ENCODE peak calls at places on chromosome 17, in nine cellular contexts. F is GM12878, B is transverse colon, E is stomach, M is SK-N-SH, H is suprapubic skin, U is K562, D is H1, T is HepG2. W is an unnamed sample.
A peak's percentile ranks its signal among the peaks of the same experiment; 100 is the strongest.

GRCh38 chr17:46009681-46010596 is 10.9 kb downstream of the STH start:
- DNase-seq in F (no peak), B (no peak), E (no peak), M (no peak), H (no peak), U (no peak), D (no peak), T (no peak), W (no peak)

GRCh38 chr17:39675390-39676082 is 7.3 kb downstream of the PNMT start:
- DNase-seq in F (no peak), B (no peak), E (no peak), M (no peak), H (no peak), U (no peak), D (no peak), T (no peak), W (no peak)

GRCh38 chr17:9080983-9081382 is 59.7 kb downstream of the NTN1 start:
- DNase-seq in F (no peak), B (no peak), E (no peak), M (no peak), H (no peak), U (no peak), D (no peak), T (no peak), W (no peak)

GRCh38 chr17:57945999-57946797 is 9.0 kb downstream of the CUEDC1 start:
- DNase-seq in F (no peak), B (no peak), E (no peak), M (no peak), H (no peak), U (no peak), D (no peak), T (no peak), W (no peak)

GRCh38 chr17:28726396-28726911 is 421 bp upstream of the TLCD1 start:
- DNase-seq in F (no peak), B (peak; percentile 79), E (peak; percentile 69), M (no peak), H (no peak), U (no peak), D (no peak), T (peak; percentile 48), W (peak; percentile 82)

GRCh38 chr17:74987909-74988711 is 678 bp downstream of the CDR2L start:
- DNase-seq in F (no peak), B (peak; percentile 78), E (peak; percentile 74), M (peak; percentile 86), H (peak; percentile 93), U (peak; percentile 77), D (no peak), T (no peak), W (peak; percentile 95)

GRCh38 chr17:2837147-2837561 is 40.9 kb downstream of the RAP1GAP2 start:
- DNase-seq in F (no peak), B (no peak), E (no peak), M (no peak), H (no peak), U (no peak), D (no peak), T (no peak), W (no peak)

GRCh38 chr17:46818929-46819859 is 702 bp upstream of the WNT3 start:
- DNase-seq in F (no peak), B (no peak), E (no peak), M (peak; percentile 57), H (no peak), U (peak; percentile 83), D (no peak), T (no peak), W (no peak)

GRCh38 chr17:40452074-40452787 is 9.0 kb downstream of the IGFBP4 start:
- DNase-seq in F (no peak), B (no peak), E (no peak), M (no peak), H (no peak), U (no peak), D (no peak), T (no peak), W (no peak)

GRCh38 chr17:38403491-38403890 is 24.8 kb upstream of the ARHGAP23 start:
- DNase-seq in F (no peak), B (no peak), E (no peak), M (peak; percentile 58), H (peak; percentile 24), U (no peak), D (no peak), T (no peak), W (no peak)

GRCh38 chr17:38401459-38401858 is 26.8 kb upstream of the ARHGAP23 start:
- DNase-seq in F (no peak), B (no peak), E (no peak), M (peak; percentile 46), H (peak; percentile 2), U (no peak), D (no peak), T (no peak), W (no peak)

GRCh38 chr17:38400286-38400685 is 28.0 kb upstream of the ARHGAP23 start:
- DNase-seq in F (no peak), B (no peak), E (no peak), M (no peak), H (peak; percentile 22), U (no peak), D (no peak), T (no peak), W (no peak)

GRCh38 chr17:38404174-38404943 is 23.9 kb upstream of the ARHGAP23 start:
- DNase-seq in F (no peak), B (no peak), E (no peak), M (no peak), H (peak; percentile 32), U (no peak), D (no peak), T (no peak), W (no peak)

DNA sequence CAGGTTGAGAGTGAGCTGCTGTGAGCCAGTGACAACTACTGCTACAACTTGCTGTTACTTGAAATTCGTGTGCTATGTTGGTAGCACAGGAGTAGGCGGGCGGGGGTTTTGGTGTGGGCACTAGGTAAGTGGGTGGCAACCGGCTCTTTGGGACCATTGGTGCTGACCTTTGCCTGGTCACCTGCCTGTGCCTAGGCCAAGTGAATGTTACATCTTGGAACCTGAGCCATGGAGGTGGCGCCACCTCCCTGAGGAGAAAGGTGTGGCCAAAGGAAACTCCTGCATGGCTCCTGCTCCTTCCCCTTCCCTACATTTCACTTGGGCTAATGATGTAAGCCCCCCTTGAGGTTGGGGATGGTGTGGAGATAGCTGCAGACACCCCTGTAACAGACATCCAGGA is 25.4 kb upstream of the ARHGAP23 start:
- DNase-seq in F (no peak), B (no peak), E (no peak), M (no peak), H (peak; percentile 46), U (no peak), D (no peak), T (no peak), W (no peak)
- TF ChIP-seq EP300 in F (no peak), B (no peak), E (no peak), M (no peak), H (no peak), U (no peak), D (no peak), T (no peak), W (no peak)

GRCh38 chr17:72456026-72456569 is 335.3 kb downstream of the SOX9 start:
- DNase-seq in F (no peak), B (peak; percentile 80), E (peak; percentile 63), M (no peak), H (no peak), U (no peak), D (no peak), T (peak; percentile 73), W (no peak)
- H3K27ac ChIP-seq in F (no peak overlapping the region), B (peak overlapping the region; percentile 76), E (peak overlapping the region; percentile 67), M (peak overlapping the region; percentile 24), H (no peak overlapping the region), U (no peak overlapping the region), D (no peak overlapping the region), T (no peak overlapping the region), W (no peak overlapping the region)

DNA sequence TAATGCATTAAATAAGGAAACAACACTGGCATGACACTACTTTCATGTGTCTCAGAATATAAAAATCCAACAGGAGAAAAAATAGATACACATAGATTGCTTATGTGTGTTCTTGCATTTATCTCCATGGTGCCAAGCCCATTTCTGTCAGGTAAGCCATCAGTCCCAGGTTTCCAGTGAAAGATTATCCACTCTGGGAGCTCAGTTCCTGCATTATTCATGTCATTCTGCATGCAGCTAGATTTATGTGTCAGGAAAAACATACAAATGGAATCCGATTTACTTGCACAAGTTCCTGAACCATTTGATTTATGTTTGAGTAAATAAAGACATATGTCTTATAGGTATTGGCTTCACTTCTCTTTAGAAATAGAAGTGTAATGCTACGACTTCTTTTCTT is 569.7 kb downstream of the KCNJ2 start:
- DNase-seq in F (no peak), B (no peak), E (no peak), M (no peak), H (no peak), U (no peak), D (no peak), T (no peak), W (no peak)
- TF ChIP-seq POLR2AphosphoS5 in F (no peak), B (no peak), E (no peak), M (no peak), H (no peak), U (no peak), D (no peak), T (no peak), W (no peak)

GRCh38 chr17:82372063-82372590 is 562 bp downstream of the UTS2R start:
- DNase-seq in F (no peak), B (no peak), E (no peak), M (peak; percentile 59), H (no peak), U (no peak), D (no peak), T (no peak), W (no peak)

GRCh38 chr17:82371333-82372062 is at the start of gene UTS2R:
- DNase-seq in F (no peak), B (no peak), E (no peak), M (peak; percentile 79), H (no peak), U (no peak), D (no peak), T (no peak), W (no peak)

GRCh38 chr17:82369211-82369610 is 2.4 kb upstream of the UTS2R start:
- DNase-seq in F (no peak), B (no peak), E (no peak), M (no peak), H (no peak), U (no peak), D (no peak), T (no peak), W (no peak)

GRCh38 chr17:82372591-82373452 is 1.3 kb downstream of the UTS2R start:
- DNase-seq in F (no peak), B (no peak), E (no peak), M (no peak), H (no peak), U (no peak), D (no peak), T (no peak), W (no peak)

DNA sequence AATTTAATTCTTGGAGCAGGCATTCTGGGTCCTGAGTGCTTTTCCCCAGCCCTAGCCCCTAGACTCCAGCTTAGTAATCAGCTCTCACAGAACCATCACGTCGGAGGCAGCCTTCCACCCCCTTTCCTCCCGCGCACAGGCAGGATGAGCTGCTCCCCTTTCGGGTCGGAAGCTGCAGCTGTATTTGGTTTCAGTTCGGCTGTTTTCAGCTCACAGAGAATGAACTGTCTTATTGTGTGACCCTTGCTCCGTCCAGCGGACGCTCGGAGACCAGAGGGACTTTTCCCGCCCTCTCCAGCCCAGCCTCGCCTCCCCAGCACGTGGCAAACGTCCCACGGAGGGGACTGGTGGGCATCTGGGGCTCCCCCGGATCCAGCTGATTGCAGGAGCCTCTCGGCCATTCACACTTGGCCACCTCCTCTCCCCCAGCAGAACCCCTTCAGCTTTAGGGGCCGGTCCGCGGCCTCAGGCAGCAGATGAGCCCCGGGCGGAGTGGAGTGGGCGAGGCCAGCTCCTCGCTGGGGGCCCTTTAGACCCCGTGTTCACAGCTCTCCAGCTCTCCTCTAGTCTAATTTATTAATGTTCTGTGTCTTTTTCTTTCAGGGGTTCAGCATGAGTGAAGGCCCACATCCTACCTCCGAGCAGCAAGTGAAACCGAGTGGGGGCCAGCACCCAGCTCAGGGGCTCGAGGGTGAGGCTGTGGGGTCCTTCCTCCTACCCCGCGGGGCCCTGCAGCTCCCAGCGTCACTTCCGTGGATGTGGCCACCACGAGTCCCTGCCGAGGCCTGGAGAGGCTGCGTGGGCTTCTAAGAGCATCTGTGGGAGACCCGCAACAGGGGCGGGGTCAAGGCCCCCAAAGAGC is 863 bp upstream of the UTS2R start:
- DNase-seq in F (no peak), B (peak; percentile 52), E (no peak), M (peak; percentile 51), H (no peak), U (no peak), D (no peak), T (no peak), W (no peak)
- TF ChIP-seq EP300 in F (no peak), B (no peak), E (no peak), M (no peak), H (no peak), U (no peak), D (no peak), T (no peak), W (no peak)

W was measured in sigmoid colon.